ENCODE peak calls at places on chromosomes 3 and 15, in four cellular contexts. P is activated naive CD4-positive, alpha-beta T cell treated with anti-CD3 and anti-CD28 coated beads, Interleukin-2, amount 50 U/mL, for 16 hours; Y is Calu3; L is stimulated activated CD4-positive, alpha-beta T cell treated with anti-CD3 and anti-CD28 coated beads, TNF-alpha, amount 100 ng/mL, for 4 hours. B is an unnamed sample.

GRCh38 chr3:158355623-158356588 is 215.1 kb upstream of the MLF1 start:
- DNase-seq in P (no peak), L (no peak), Y (no peak), B (no peak)

GRCh38 chr3:43883729-43884396 is 193.1 kb downstream of the ABHD5 start:
- DNase-seq in L (no peak), Y (peak; percentile 7), P (no peak), B (no peak)

GRCh38 chr3:175149675-175150074 is 290.5 kb downstream of the NAALADL2 start:
- DNase-seq in P (no peak), Y (peak; percentile 92), L (no peak), B (peak; percentile 92)

GRCh38 chr15:94580186-94580585 is 348.8 kb downstream of the MCTP2 start:
- DNase-seq in Y (no peak), L (no peak), P (no peak), B (no peak)

GRCh38 chr3:188362405-188362831 is 208.5 kb downstream of the LPP start:
- DNase-seq in Y (peak; percentile 66), L (no peak), P (no peak), B (peak; percentile 86)

GRCh38 chr3:61928020-61928419 is 366.6 kb downstream of the PTPRG start:
- DNase-seq in L (no peak), Y (no peak), P (no peak), B (no peak)

GRCh38 chr15:48617619-48618018 is 27.9 kb downstream of the FBN1 start:
- DNase-seq in P (no peak), Y (no peak), L (no peak), B (no peak)

GRCh38 chr3:187689984-187690383 is 12.4 kb downstream of the RTP2 start:
- DNase-seq in L (no peak), Y (no peak), P (no peak), B (no peak)

GRCh38 chr3:127676456-127676855 is 3.7 kb downstream of the ABTB1 start:
- DNase-seq in L (no peak), P (peak; percentile 7), Y (no peak), B (no peak)

GRCh38 chr15:98382139-98382538 is 266.2 kb upstream of the IGF1R start:
- DNase-seq in L (no peak), Y (no peak), P (no peak), B (no peak)

GRCh38 chr15:77021803-77022381 is 27.0 kb downstream of the PSTPIP1 start:
- DNase-seq in L (no peak), P (peak; percentile 12), Y (no peak), B (no peak)

GRCh38 chr3:14319654-14320182 is 82.7 kb upstream of the SLC6A6 start:
- DNase-seq in Y (peak; percentile 78), P (no peak), L (no peak), B (peak; percentile 72)

GRCh38 chr3:187017511-187018230 is 87.3 kb downstream of the ST6GAL1 start:
- DNase-seq in P (no peak), Y (no peak), L (no peak), B (no peak)

GRCh38 chr15:25844981-25845680 is 18.0 kb downstream of the ATP10A start:
- DNase-seq in L (no peak), P (no peak), Y (no peak), B (no peak)

GRCh38 chr15:70358011-70358819 is 260.5 kb upstream of the TLE3 start:
- DNase-seq in Y (no peak), L (no peak), P (no peak), B (no peak)